ENCODE peak calls at places on chromosomes 5 and 9, in four cellular contexts. H is SK-N-SH, N is neural progenitor cell, V is hepatocyte. Q is an unnamed sample.

GRCh38 chr9:93292664-93293328 is 108.9 kb downstream of the WNK2 start:
- DNase-seq in H (no peak), N (no peak), V (no peak), Q (peak; percentile 46)

GRCh38 chr5:154801083-154801482 is 45.9 kb downstream of the LARP1 start:
- DNase-seq in H (no peak), N (no peak), V (no peak), Q (no peak)

GRCh38 chr9:69376651-69377050 is 51.6 kb downstream of the ENTREP1 start:
- DNase-seq in H (no peak), N (no peak), V (peak; percentile 20), Q (peak; percentile 84)

GRCh38 chr5:147538232-147538631 is 28.4 kb upstream of the DPYSL3 start:
- DNase-seq in H (no peak), N (no peak), V (no peak), Q (no peak)

GRCh38 chr9:129901922-129902321 is 66.7 kb downstream of the USP20 start:
- DNase-seq in H (no peak), N (no peak), V (no peak), Q (no peak)

GRCh38 chr5:96407441-96407840 is 25.6 kb downstream of the PCSK1 start:
- DNase-seq in H (no peak), N (no peak), V (no peak), Q (no peak)

GRCh38 chr5:157269165-157269671 is 3.3 kb downstream of the CYFIP2 start:
- DNase-seq in H (no peak), N (no peak), V (no peak), Q (no peak)

GRCh38 chr5:102959055-102959454 is 160.9 kb downstream of the GIN1 start:
- DNase-seq in H (no peak), N (no peak), V (peak; percentile 7), Q (peak; percentile 73)

GRCh38 chr5:157464518-157465171 is 4.6 kb downstream of the NIPAL4 start:
- DNase-seq in H (no peak), N (no peak), V (peak; percentile 75), Q (peak; percentile 86)

GRCh38 chr9:76866689-76867088 is 39.2 kb downstream of the PRUNE2 start:
- DNase-seq in H (no peak), N (no peak), V (peak; percentile 38), Q (peak; percentile 81)

GRCh38 chr5:24225051-24225450 is 419.7 kb downstream of the CDH10 start:
- DNase-seq in H (no peak), N (no peak), V (no peak), Q (no peak)

GRCh38 chr5:150412319-150413175 is at the start of gene CD74:
- DNase-seq in H (peak; percentile 53), N (peak; percentile 67), V (peak; percentile 85), Q (peak; percentile 60)

GRCh38 chr5:135072357-135073247 is 38.6 kb upstream of the PITX1 start:
- DNase-seq in H (no peak), N (peak; percentile 50), V (no peak), Q (peak; percentile 41)

GRCh38 chr9:107894572-107895261 is 405.1 kb upstream of the KLF4 start:
- DNase-seq in H (peak; percentile 32), N (no peak), V (peak; percentile 76), Q (no peak)

GRCh38 chr5:643811-644271 is 31.7 kb downstream of the CEP72 start:
- DNase-seq in H (no peak), N (no peak), V (no peak), Q (no peak)

GRCh38 chr9:129460323-129461261 is 160.3 kb downstream of the C9orf50 start:
- DNase-seq in H (peak; percentile 96), N (peak; percentile 99), V (peak; percentile 99), Q (peak; percentile 100)

GRCh38 chr5:141618030-141618803 is 583 bp downstream of the DIAPH1 start:
- DNase-seq in H (peak; percentile 50), N (peak; percentile 73), V (peak; percentile 81), Q (no peak)

GRCh38 chr5:141617128-141617527 is 1.7 kb downstream of the DIAPH1 start:
- DNase-seq in H (no peak), N (no peak), V (no peak), Q (no peak)

GRCh38 chr5:141615991-141616715 is 2.6 kb downstream of the DIAPH1 start:
- DNase-seq in H (no peak), N (no peak), V (no peak), Q (no peak)

GRCh38 chr5:141618804-141619554 is at the start of gene DIAPH1:
- DNase-seq in H (peak; percentile 99), N (peak; percentile 99), V (peak; percentile 100), Q (peak; percentile 96)

GRCh38 chr5:141617682-141618029 is 1.1 kb downstream of the DIAPH1 start:
- DNase-seq in H (no peak), N (peak; percentile 18), V (no peak), Q (no peak)
- H2AFZ ChIP-seq in H (peak overlapping the region; percentile 92), N (no peak overlapping the region), V (peak overlapping the region; percentile 17), Q (peak overlapping the region; percentile 75)

GRCh38 chr5:172443441-172444109 is 10.8 kb downstream of the SH3PXD2B start:
- DNase-seq in H (peak; percentile 67), N (no peak), V (peak; percentile 35), Q (peak; percentile 95)
- H3K27ac ChIP-seq in H (no peak overlapping the region), N (no peak overlapping the region), V (peak overlapping the region; percentile 69), Q (peak overlapping the region; percentile 87)

DNA sequence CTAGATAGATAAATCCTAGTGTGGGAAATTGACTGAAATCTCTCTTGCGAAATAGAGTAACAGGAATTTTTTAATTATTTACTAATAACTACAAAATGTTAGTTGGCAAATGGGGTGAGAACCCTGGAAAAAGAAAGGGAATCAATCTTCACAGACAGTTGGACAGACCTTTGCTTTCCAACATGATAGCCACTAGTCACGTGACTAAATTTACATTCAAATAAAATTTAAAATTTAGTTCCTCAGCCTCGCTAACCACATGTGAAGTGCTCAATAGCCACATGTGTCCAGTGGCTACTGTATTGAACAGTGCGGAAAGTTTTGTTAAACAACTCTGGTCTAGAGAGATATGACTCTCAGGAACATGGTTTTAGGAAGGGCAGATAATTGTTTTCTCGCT is 289.9 kb upstream of the RASA1 start:
- DNase-seq in H (no peak), N (no peak), V (no peak), Q (no peak)
- TF ChIP-seq CTCF in H (no peak), N (no peak), V (no peak), Q (no peak)

GRCh38 chr5:98763001-98763630 is 10.3 kb upstream of the RGMB start:
- DNase-seq in H (no peak), N (peak; percentile 58), V (no peak), Q (peak; percentile 92)
- H2AFZ ChIP-seq in H (no peak overlapping the region), N (peak overlapping the region; percentile 31), V (no peak overlapping the region), Q (peak overlapping the region; percentile 11)